ENCODE peak calls at places on chromosome 16, in four cellular contexts. K is GM12878, A is K562, D is HepG2. T is an unnamed sample.

GRCh38 chr16:81265658-81266451 is 27.4 kb downstream of the BCO1 start:
- DNase-seq in K (no peak), A (no peak), D (no peak), T (no peak)

GRCh38 chr16:57066625-57067024 is 25.8 kb upstream of the CPNE2 start:
- DNase-seq in K (no peak), A (no peak), D (no peak), T (no peak)

GRCh38 chr16:81040837-81041236 is 5.2 kb downstream of the ATMIN start:
- DNase-seq in K (no peak), A (no peak), D (no peak), T (no peak)

GRCh38 chr16:17829826-17830225 is 359.1 kb upstream of the XYLT1 start:
- DNase-seq in K (no peak), A (no peak), D (no peak), T (no peak)

GRCh38 chr16:82753821-82754220 is 127.1 kb downstream of the CDH13 start:
- DNase-seq in K (no peak), A (no peak), D (no peak), T (no peak)

GRCh38 chr16:8941718-8942344 is 21.9 kb downstream of the USP7 start:
- DNase-seq in K (no peak), A (no peak), D (no peak), T (no peak)

GRCh38 chr16:77376358-77376757 is 58.5 kb downstream of the ADAMTS18 start:
- DNase-seq in K (no peak), A (no peak), D (no peak), T (no peak)

GRCh38 chr16:21626659-21627277 is 25.6 kb downstream of the IGSF6 start:
- DNase-seq in K (no peak), A (no peak), D (peak; percentile 83), T (no peak)

GRCh38 chr16:9102379-9102778 is 10.9 kb downstream of the HAPSTR1 start:
- DNase-seq in K (no peak), A (no peak), D (no peak), T (no peak)

GRCh38 chr16:53581784-53582183 is 78.8 kb upstream of the AKTIP start:
- DNase-seq in K (no peak), A (no peak), D (no peak), T (no peak)

GRCh38 chr16:45454-45853 is 8.0 kb downstream of the POLR3K start:
- DNase-seq in K (no peak), A (no peak), D (peak; percentile 60), T (no peak)

GRCh38 chr16:11236441-11236840 is 19.6 kb downstream of the SOCS1 start:
- DNase-seq in K (no peak), A (no peak), D (no peak), T (no peak)

GRCh38 chr16:397736-398332 is 835 bp downstream of the NME4 start:
- DNase-seq in K (no peak), A (no peak), D (peak; percentile 74), T (peak; percentile 49)

GRCh38 chr16:17416461-17417221 is 54.1 kb downstream of the XYLT1 start:
- DNase-seq in K (peak; percentile 89), A (no peak), D (no peak), T (no peak)

GRCh38 chr16:88886915-88887521 is 20.6 kb upstream of the PABPN1L start:
- DNase-seq in K (no peak), A (no peak), D (no peak), T (no peak)

GRCh38 chr16:78916928-78917545 is 683.5 kb downstream of the MAF start:
- DNase-seq in K (no peak), A (no peak), D (no peak), T (no peak)

GRCh38 chr16:50259334-50260205 is 6.8 kb upstream of the ADCY7 start:
- DNase-seq in K (no peak), A (no peak), D (no peak), T (no peak)

GRCh38 chr16:11047057-11047456 is 102.7 kb downstream of the CLEC16A start:
- DNase-seq in K (no peak), A (no peak), D (no peak), T (no peak)

GRCh38 chr16:68823401-68823800 is 19.9 kb upstream of the TANGO6 start:
- DNase-seq in K (no peak), A (no peak), D (no peak), T (no peak)

GRCh38 chr16:22813223-22813945 is 578 bp upstream of the HS3ST2 start:
- DNase-seq in K (no peak), A (peak; percentile 33), D (peak; percentile 28), T (peak; percentile 71)

GRCh38 chr16:71456801-71457200 is 5.2 kb downstream of the ZNF23 start:
- DNase-seq in K (no peak), A (no peak), D (no peak), T (no peak)

GRCh38 chr16:3949287-3949686 is 68.8 kb upstream of the CREBBP start:
- DNase-seq in K (no peak), A (no peak), D (no peak), T (no peak)
- TF ChIP-seq FOXK2 in K (no peak), A (no peak), D (no peak), T (no peak)

DNA sequence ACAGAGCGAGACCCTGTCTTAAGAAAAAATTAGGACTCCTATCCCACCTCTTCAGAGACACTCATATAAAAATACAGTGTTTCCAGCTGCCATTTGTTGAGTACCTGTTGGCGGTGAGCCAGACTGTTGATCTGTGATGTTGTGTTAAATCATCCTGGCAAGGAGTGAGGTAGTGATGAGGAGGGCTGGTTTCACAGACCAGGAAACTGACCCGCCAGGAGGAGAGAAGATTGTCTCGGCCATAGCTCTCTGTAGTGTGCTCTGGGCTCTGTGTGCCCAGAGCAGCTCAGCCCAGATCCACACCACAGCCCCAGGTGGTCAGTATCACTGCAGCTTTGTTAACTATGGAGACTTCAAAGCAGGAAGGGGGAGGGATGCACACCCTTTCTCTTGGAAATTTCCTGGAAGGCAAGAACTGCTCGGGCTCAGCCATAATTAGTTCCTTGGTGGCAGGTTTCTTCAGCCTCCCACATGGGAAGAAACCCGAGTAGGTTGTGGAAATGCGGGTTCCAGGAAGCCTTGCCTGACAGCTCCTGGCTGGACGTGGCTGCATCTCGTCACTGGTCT is 343.0 kb downstream of the SNX29 start:
- DNase-seq in K (no peak), A (no peak), D (no peak), T (no peak)
- TF ChIP-seq FOXM1 in K (no peak), A (no peak), D (no peak), T (no peak)

GRCh38 chr16:66590322-66590721 is 11.1 kb downstream of the CMTM2 start:
- DNase-seq in K (no peak), A (no peak), D (no peak), T (no peak)
- TF ChIP-seq TARDBP in K (no peak), A (no peak), D (no peak), T (no peak)

DNA sequence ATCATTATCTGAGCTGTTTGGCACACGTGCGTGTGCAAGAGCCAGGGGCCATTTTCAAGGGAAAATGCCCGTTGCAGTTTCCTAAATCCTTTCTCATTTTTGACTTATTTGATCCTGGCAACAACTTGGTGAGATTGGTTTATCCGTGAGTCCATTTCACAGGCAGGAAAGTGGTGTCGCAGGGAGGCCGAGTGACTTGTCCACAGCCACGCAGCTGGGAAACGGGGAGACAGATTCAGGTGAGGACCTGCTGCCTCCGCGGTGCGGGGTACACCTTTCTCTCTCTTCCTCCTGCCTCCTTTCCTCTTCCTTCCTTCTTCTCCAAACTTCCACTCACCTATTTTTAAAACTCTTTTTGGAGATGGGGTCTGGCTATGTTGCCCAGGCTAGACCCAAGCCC is 46.3 kb upstream of the ZCCHC14 start:
- DNase-seq in K (no peak), A (no peak), D (no peak), T (no peak)
- TF ChIP-seq FOXK2 in K (no peak), A (no peak), D (no peak), T (no peak)

DNA sequence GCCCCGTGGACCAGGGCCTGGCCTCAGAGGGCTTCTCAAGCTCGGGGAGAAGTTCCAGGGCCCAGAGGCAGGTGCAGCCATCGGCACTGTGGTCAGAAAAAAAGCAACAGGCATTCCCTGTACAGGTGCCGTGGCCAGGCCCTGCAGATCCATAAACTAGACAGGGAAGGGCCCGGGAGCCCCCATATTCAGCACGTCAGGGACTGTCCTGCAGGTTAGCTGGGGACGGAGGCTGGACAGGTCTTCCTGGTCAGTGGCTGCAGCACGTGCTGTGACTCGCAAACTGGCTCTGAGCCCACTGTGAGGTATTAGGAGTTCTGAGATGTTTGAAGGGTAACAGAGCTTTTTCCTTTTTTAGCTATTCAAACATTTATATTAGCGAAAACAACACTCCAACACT is 15.0 kb upstream of the C16orf95 start:
- DNase-seq in K (no peak), A (no peak), D (no peak), T (no peak)
- TF ChIP-seq FOXM1 in K (no peak), A (no peak), D (no peak), T (no peak)

GRCh38 chr16:1469693-1470201 is 5.1 kb downstream of the CLCN7 start:
- DNase-seq in K (no peak), A (no peak), D (no peak), T (no peak)
- TF ChIP-seq TARDBP in K (no peak), A (no peak), D (no peak), T (no peak)

GRCh38 chr16:47426806-47427205 is 34.1 kb downstream of the ITFG1 start:
- DNase-seq in K (no peak), A (no peak), D (no peak), T (no peak)

DNA sequence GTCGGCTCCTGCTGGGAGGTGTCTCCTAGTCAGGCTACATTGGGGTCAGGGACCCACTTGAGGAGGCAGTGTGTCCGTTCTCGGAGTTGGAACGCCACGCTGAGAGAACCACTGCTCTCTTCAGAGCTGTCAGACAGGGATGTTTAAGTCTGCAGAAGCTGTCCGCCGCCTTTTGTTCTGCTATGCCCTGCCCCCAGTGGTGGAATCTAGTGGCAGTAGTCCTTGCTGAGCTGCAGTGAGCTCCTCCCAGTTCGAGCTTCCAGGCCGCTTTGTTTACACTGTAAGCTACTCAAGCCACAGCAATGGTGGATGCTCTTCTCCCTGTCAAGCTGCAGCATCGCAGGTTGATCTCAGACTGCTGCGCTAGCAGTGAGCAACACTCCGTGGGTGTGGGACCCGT is 36.0 kb downstream of the ITFG1 start:
- DNase-seq in K (no peak), A (no peak), D (peak; percentile 39), T (no peak)
- TF ChIP-seq FOXK2 in K (no peak), A (no peak), D (no peak), T (no peak)

DNA sequence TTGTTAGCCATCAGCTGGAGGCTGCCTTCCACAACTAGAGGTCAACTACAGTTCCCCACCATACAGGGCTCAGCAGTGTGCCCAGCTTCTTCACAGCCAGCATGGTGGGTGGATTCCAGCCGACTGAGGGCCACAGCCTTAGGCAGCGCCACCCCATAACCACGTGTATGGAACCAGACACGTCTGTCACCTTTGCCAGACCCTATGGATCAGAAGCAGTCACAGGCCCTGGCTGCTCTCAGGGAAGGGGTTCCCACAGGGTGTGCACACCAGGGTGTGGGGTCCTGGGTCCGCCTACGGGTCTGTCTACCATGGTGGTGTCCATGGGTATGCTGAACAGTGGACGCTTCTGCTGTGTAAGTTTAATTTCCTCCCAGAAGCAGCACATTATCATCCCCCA is 265.0 kb upstream of the FOXF1 start:
- DNase-seq in K (no peak), A (no peak), D (no peak), T (no peak)
- TF ChIP-seq FOXM1 in K (no peak), A (no peak), D (no peak), T (no peak)

T was measured in HEK293T.